ENCODE peak calls at places on chromosome 12, in seven cellular contexts. D, T, J, N, X, U and L are unnamed samples.

GRCh38 chr12:77167801-77168200 is 102.4 kb upstream of the E2F7 start:
- DNase-seq in D (peak; percentile 18), T (no peak), J (no peak), N (no peak), X (peak; percentile 9), U (no peak), L (no peak)

GRCh38 chr12:51592034-51592705 is 1.1 kb downstream of the SCN8A start:
- DNase-seq in D (peak; percentile 81), T (peak; percentile 7), J (no peak), N (no peak), X (peak; percentile 87), U (no peak), L (no peak)

GRCh38 chr12:90953956-90954421 is 987 bp downstream of the CCER1 start:
- DNase-seq in D (no peak), T (peak; percentile 18), J (no peak), N (no peak), X (no peak), U (no peak), L (no peak)

GRCh38 chr12:118874698-118875548 is 106.4 kb upstream of the SRRM4 start:
- DNase-seq in D (no peak), T (peak; percentile 31), J (peak; percentile 10), N (peak; percentile 5), X (no peak), U (no peak), L (no peak)

GRCh38 chr12:22287776-22288621 is 46.5 kb downstream of the ST8SIA1 start:
- DNase-seq in D (peak; percentile 87), T (no peak), J (no peak), N (no peak), X (no peak), U (no peak), L (no peak)

GRCh38 chr12:113021500-113021899 is 35.0 kb upstream of the DTX1 start:
- DNase-seq in D (no peak), T (no peak), J (no peak), N (no peak), X (no peak), U (no peak), L (no peak)

GRCh38 chr12:27244680-27245005 is 557 bp downstream of the STK38L start:
- DNase-seq in D (no peak), T (no peak), J (no peak), N (no peak), X (peak; percentile 11), U (no peak), L (no peak)

GRCh38 chr12:93812616-93813015 is 135.4 kb downstream of the CRADD start:
- DNase-seq in D (no peak), T (no peak), J (no peak), N (no peak), X (no peak), U (no peak), L (no peak)

GRCh38 chr12:7951671-7952070 is 15.7 kb upstream of the SLC2A3 start:
- DNase-seq in D (peak; percentile 33), T (no peak), J (no peak), N (no peak), X (no peak), U (no peak), L (no peak)

GRCh38 chr12:31899136-31899535 is 60.1 kb upstream of the RESF1 start:
- DNase-seq in D (no peak), T (no peak), J (no peak), N (no peak), X (no peak), U (no peak), L (no peak)

GRCh38 chr12:64618953-64619590 is 8.8 kb downstream of the RASSF3 start:
- DNase-seq in D (peak; percentile 36), T (no peak), J (no peak), N (no peak), X (peak; percentile 20), U (no peak), L (peak; percentile 61)

GRCh38 chr12:22459872-22460490 is 84.4 kb downstream of the C2CD5 start:
- DNase-seq in D (peak; percentile 29), T (peak; percentile 20), J (no peak), N (no peak), X (peak; percentile 48), U (peak; percentile 13), L (peak; percentile 17)

GRCh38 chr12:51889216-51890134 is 1.6 kb downstream of the ANKRD33 start:
- DNase-seq in D (no peak), T (no peak), J (no peak), N (no peak), X (no peak), U (no peak), L (no peak)

GRCh38 chr12:100904270-100904669 is 109.7 kb downstream of the ANO4 start:
- DNase-seq in D (no peak), T (no peak), J (no peak), N (no peak), X (no peak), U (no peak), L (no peak)

GRCh38 chr12:6224550-6224949 is 24.4 kb downstream of the CD9 start:
- DNase-seq in D (peak; percentile 62), T (no peak), J (no peak), N (no peak), X (no peak), U (no peak), L (no peak)

GRCh38 chr12:30898846-30899245 is 27.7 kb upstream of the TSPAN11 start:
- DNase-seq in D (no peak), T (no peak), J (no peak), N (no peak), X (no peak), U (no peak), L (no peak)

GRCh38 chr12:12159988-12160387 is 89.2 kb downstream of the BCL2L14 start:
- DNase-seq in D (peak; percentile 54), T (no peak), J (no peak), N (no peak), X (no peak), U (no peak), L (no peak)

GRCh38 chr12:18723752-18724151 is 14.1 kb downstream of the PLCZ1 start:
- DNase-seq in D (peak; percentile 83), T (no peak), J (no peak), N (no peak), X (peak; percentile 56), U (no peak), L (no peak)

GRCh38 chr12:122867701-122868461 is 28.0 kb downstream of the VPS37B start:
- DNase-seq in D (no peak), T (no peak), J (no peak), N (peak; percentile 43), X (no peak), U (no peak), L (no peak)
- TF ChIP-seq CTCF in D (no peak), T (no peak), J (peak; percentile 23), N (peak; percentile 33), X (peak; percentile 44), U (peak; percentile 35), L (peak; percentile 33)

GRCh38 chr12:108515916-108516315 is 839 bp downstream of the FICD start:
- DNase-seq in D (no peak), T (no peak), J (no peak), N (no peak), X (no peak), U (no peak), L (no peak)

GRCh38 chr12:108514973-108515814 is at the start of gene FICD:
- DNase-seq in D (peak; percentile 93), T (peak; percentile 99), J (peak; percentile 99), N (peak; percentile 99), X (peak; percentile 98), U (peak; percentile 97), L (peak; percentile 96)

GRCh38 chr12:108518101-108518715 is 3.1 kb downstream of the FICD start:
- DNase-seq in D (no peak), T (no peak), J (no peak), N (no peak), X (no peak), U (no peak), L (no peak)

GRCh38 chr12:108517288-108518100 is 2.4 kb downstream of the FICD start:
- DNase-seq in D (no peak), T (no peak), J (no peak), N (no peak), X (no peak), U (no peak), L (no peak)

DNA sequence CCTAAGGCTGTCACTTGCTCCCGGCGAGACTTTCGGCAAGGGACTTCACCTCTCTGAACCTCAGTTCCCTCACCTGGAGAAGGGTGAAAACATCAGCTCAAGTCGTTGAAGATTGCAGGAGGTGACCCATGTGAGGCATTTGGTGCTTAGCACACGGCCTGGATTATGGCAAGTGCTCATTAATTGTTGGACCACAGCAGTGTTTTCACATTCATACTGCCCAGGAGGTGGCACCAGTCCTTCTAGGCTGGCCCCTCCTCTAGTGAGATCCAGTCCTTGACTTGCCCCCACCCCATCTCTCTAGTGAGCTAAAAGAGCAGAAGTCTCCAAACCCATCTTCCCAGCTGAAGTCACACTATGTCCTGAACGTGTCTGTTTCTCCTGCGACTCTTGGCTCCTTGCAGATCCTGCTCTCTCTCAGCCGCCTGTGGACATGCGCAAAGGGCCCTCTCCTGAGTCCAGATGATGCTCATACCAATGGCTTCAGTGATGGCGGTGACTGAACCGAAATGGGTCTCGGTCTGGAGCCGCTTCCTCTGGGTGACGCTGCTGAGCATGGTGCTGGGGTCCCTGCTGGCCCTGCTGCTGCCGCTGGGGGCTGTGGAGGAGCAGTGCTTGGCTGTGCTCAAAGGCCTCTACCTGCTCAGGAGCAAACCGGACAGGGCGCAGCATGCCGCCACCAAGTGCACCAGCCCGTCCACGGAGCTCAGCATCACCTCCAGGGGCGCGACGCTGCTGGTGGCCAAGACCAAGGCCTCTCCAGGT is 1.6 kb downstream of the FICD start:
- DNase-seq in D (no peak), T (no peak), J (no peak), N (no peak), X (no peak), U (no peak), L (no peak)
- TF ChIP-seq CTCF in D (peak; percentile 17), T (no peak), J (no peak), N (no peak), X (peak; percentile 54), U (no peak), L (no peak)

DNA sequence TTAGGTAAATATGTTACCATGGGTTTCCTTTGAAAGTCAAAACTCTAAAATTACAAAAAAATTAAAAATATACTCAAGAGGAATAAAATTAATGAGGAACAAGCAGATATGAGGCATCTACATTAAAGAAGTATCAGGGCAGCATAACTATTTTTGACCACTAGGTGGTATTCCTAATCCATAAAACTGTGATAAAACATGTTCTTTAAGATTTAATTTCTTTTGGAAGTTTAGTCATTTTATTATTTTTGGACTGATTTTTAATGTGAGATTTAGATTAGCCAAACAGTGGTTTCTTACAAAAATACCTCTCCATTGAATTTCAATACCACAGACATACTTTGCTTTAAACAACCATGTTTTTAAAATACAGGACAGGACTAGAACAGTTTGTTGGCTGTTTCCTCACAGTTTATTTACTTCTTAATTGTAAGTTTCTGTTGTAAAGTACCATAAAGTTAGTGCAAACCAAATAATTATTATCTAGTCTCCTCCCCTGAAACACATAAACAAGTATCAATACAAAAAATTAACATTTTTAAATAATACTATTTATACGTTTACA is 49.8 kb downstream of the NTS start:
- DNase-seq in D (peak; percentile 42), T (no peak), J (no peak), N (no peak), X (peak; percentile 31), U (no peak), L (no peak)
- TF ChIP-seq CTCF in D (peak; percentile 53), T (peak; percentile 82), J (peak; percentile 89), N (peak; percentile 92), X (peak; percentile 88), U (peak; percentile 41), L (peak; percentile 47)

DNA sequence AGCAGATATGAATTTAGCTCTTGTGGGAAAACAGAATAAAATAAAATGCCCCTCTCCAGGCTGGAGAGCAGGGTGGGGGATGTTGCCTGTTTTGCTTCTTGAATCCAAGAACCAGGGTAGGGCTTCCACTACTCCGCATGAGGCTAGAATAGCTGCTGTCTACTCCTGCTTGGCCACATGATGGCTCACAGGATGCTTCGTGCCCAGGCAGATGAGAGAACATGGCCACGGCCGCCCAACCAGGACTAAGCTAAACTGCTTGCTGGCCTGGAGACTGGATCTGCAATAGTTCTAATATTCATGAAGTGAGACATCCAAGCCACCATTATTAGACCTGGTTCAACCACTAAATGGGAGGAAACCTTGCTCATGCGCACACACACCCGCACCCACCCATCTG is 122.2 kb upstream of the METAP2 start:
- DNase-seq in D (no peak), T (no peak), J (no peak), N (no peak), X (no peak), U (no peak), L (no peak)
- TF ChIP-seq CTCF in D (no peak), T (no peak), J (no peak), N (no peak), X (no peak), U (no peak), L (no peak)